ENCODE peak calls at places on chromosomes 2 and 18, in six cellular contexts. Z is tibial artery, D is right lobe of liver, F is A549, N is spleen, B is DND-41. L is an unnamed sample.

GRCh38 chr2:237097911-237098702 is 12.4 kb downstream of the COPS8 start:
- DNase-seq in B (no peak), D (no peak), F (peak; percentile 42), N (no peak), Z (no peak), L (peak; percentile 75)

GRCh38 chr2:144453486-144454158 is 66.3 kb downstream of the ZEB2 start:
- DNase-seq in N (no peak), F (no peak), D (no peak), Z (no peak), B (no peak), L (peak; percentile 49)

GRCh38 chr2:176106636-176107539 is at the start of gene HOXD11:
- DNase-seq in N (no peak), F (peak; percentile 70), B (no peak), D (peak; percentile 64), Z (no peak), L (peak; percentile 19)

GRCh38 chr2:72003796-72004195 is 143.9 kb downstream of the CYP26B1 start:
- DNase-seq in Z (no peak), N (no peak), D (no peak), B (no peak), F (no peak), L (no peak)

GRCh38 chr2:96138146-96139145 is at the start of gene ASTL:
- DNase-seq in Z (no peak), B (peak; percentile 61), F (peak; percentile 39), D (no peak), N (peak; percentile 84), L (no peak)

GRCh38 chr18:23378470-23378764 is 74.7 kb upstream of the RIOK3 start:
- DNase-seq in D (no peak), F (no peak), N (no peak), B (no peak), Z (no peak), L (peak; percentile 54)

GRCh38 chr2:230864605-230865323 is at the start of gene ITM2C:
- DNase-seq in B (peak; percentile 87), Z (peak; percentile 37), F (peak; percentile 65), N (peak; percentile 91), D (peak; percentile 71), L (peak; percentile 67)

GRCh38 chr2:2662037-2662846 is 331.2 kb upstream of the MYT1L start:
- DNase-seq in N (no peak), B (no peak), D (no peak), F (no peak), Z (peak; percentile 62), L (no peak)

GRCh38 chr2:188456114-188456909 is 164.6 kb downstream of the GULP1 start:
- DNase-seq in N (no peak), Z (no peak), B (peak; percentile 5), F (no peak), D (no peak), L (no peak)

GRCh38 chr18:39624934-39625333 is 2059.3 kb upstream of the CELF4 start:
- DNase-seq in N (no peak), F (no peak), D (no peak), B (no peak), Z (no peak), L (no peak)

GRCh38 chr2:60948926-60949579 is 67.7 kb downstream of the REL start:
- DNase-seq in D (no peak), B (no peak), F (no peak), N (no peak), Z (no peak), L (peak; percentile 18)

GRCh38 chr2:203453858-203454451 is 81.1 kb downstream of the RAPH1 start:
- DNase-seq in Z (no peak), D (no peak), B (peak; percentile 53), N (no peak), F (peak; percentile 64), L (peak; percentile 42)

GRCh38 chr18:59878644-59879043 is 21.2 kb upstream of the PMAIP1 start:
- DNase-seq in Z (no peak), F (no peak), D (no peak), B (no peak), N (no peak), L (no peak)

GRCh38 chr2:76867854-76868253 is 654.3 kb downstream of the LRRTM4 start:
- DNase-seq in F (no peak), N (no peak), D (no peak), B (no peak), Z (no peak), L (no peak)

GRCh38 chr2:14304326-14304725 is 328.2 kb upstream of the LRATD1 start:
- DNase-seq in F (no peak), B (no peak), N (no peak), Z (no peak), D (no peak), L (no peak)
- H3K4me3 ChIP-seq in F (no peak overlapping the region), B (no peak overlapping the region), N (no peak overlapping the region), Z (no peak overlapping the region), D (no peak overlapping the region), L (no peak overlapping the region)

GRCh38 chr2:136131484-136131960 is 13.6 kb upstream of the CXCR4 start:
- DNase-seq in D (no peak), Z (no peak), B (peak; percentile 69), F (no peak), N (no peak), L (no peak)
- H3K4me3 ChIP-seq in D (no peak overlapping the region), Z (no peak overlapping the region), B (no peak overlapping the region), F (no peak overlapping the region), N (no peak overlapping the region), L (no peak overlapping the region)

GRCh38 chr2:143140864-143141637 is 11.8 kb downstream of the ARHGAP15 start:
- DNase-seq in Z (no peak), B (no peak), N (no peak), F (no peak), D (no peak), L (no peak)
- H3K4me3 ChIP-seq in Z (no peak overlapping the region), B (no peak overlapping the region), N (peak overlapping the region; percentile 1), F (no peak overlapping the region), D (no peak overlapping the region), L (no peak overlapping the region)

GRCh38 chr2:105794926-105795574 is 50.3 kb downstream of the NCK2 start:
- DNase-seq in F (no peak), N (no peak), B (no peak), Z (no peak), D (no peak), L (no peak)

GRCh38 chr2:105795575-105795934 is 50.8 kb downstream of the NCK2 start:
- DNase-seq in D (no peak), B (peak; percentile 42), F (no peak), N (no peak), Z (no peak), L (no peak)

GRCh38 chr2:105796791-105797190 is 52.1 kb downstream of the NCK2 start:
- DNase-seq in F (no peak), Z (no peak), N (no peak), B (no peak), D (no peak), L (no peak)

GRCh38 chr2:105797298-105797819 is 52.6 kb downstream of the NCK2 start:
- DNase-seq in F (no peak), D (no peak), N (no peak), Z (peak; percentile 27), B (peak; percentile 77), L (no peak)

DNA sequence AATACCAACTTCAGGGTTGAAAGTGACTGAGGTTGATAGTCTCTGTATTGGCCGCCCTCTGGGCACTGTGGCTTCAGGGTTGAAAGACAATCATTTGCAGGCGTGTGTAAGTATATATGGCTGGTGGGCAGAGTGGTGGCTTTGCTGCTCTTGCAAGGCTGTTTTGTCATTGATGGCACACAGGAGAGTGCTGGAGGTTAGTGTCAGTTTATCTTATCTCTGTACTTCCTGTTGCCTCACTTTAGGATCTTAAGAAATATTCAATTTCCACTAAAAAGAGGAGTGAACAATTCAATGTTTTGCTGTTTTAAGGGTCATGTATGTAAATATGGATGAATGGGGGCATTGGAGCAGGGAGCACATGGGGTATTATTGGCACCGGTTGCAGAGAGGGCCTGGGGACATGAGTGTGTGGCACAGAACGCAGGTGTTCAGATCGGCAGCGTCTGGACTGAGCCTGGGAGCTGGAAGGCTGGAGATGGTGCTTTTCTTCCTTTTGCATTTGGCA is 51.5 kb downstream of the NCK2 start:
- DNase-seq in B (peak; percentile 68), D (no peak), F (no peak), N (no peak), Z (no peak), L (no peak)
- H3K4me3 ChIP-seq in B (no peak overlapping the region), D (no peak overlapping the region), F (no peak overlapping the region), N (peak overlapping the region; percentile 3), Z (no peak overlapping the region), L (no peak overlapping the region)

GRCh38 chr2:135985018-135985825 is at the start of gene DARS1:
- DNase-seq in Z (peak; percentile 89), D (peak; percentile 97), F (peak; percentile 94), N (peak; percentile 96), B (peak; percentile 90), L (peak; percentile 88)

GRCh38 chr2:135984199-135985017 is 1.0 kb downstream of the DARS1 start:
- DNase-seq in N (no peak), D (no peak), B (no peak), F (no peak), Z (no peak), L (no peak)

GRCh38 chr2:135987441-135987840 is 2.0 kb upstream of the DARS1 start:
- DNase-seq in F (no peak), D (no peak), Z (no peak), B (no peak), N (no peak), L (no peak)

GRCh38 chr2:135985826-135986393 is 484 bp upstream of the DARS1 start:
- DNase-seq in N (no peak), Z (no peak), F (no peak), D (no peak), B (peak; percentile 85), L (no peak)

GRCh38 chr2:135986507-135986906 is 1.1 kb upstream of the DARS1 start:
- DNase-seq in N (no peak), F (no peak), D (no peak), B (no peak), Z (no peak), L (no peak)
- H3K4me3 ChIP-seq in N (no peak overlapping the region), F (no peak overlapping the region), D (no peak overlapping the region), B (no peak overlapping the region), Z (no peak overlapping the region), L (no peak overlapping the region)

GRCh38 chr18:26640541-26640940 is 92.2 kb upstream of the KCTD1 start:
- DNase-seq in B (no peak), N (no peak), D (no peak), F (no peak), Z (no peak), L (no peak)
- H3K4me3 ChIP-seq in B (no peak overlapping the region), N (no peak overlapping the region), D (no peak overlapping the region), F (no peak overlapping the region), Z (no peak overlapping the region), L (no peak overlapping the region)

L was measured in SJSA1.